ENCODE peak calls at places on chromosomes 11 and 22, in ten cellular contexts. F is transverse colon; Z is ovary; A is GM23338; V is brain microvascular endothelial cell; E is naive thymus-derived CD4-positive, alpha-beta T cell; W is lung; G is CD8-positive, alpha-beta memory T cell; R is left ventricle myocardium inferior; P is colonic mucosa. U is an unnamed sample.

GRCh38 chr22:46045459-46046298 is 68.7 kb upstream of the WNT7B start:
- DNase-seq in W (no peak), P (no peak), A (no peak), V (no peak), R (peak), F (peak), G (peak), E (no peak), Z (peak), U (peak)

GRCh38 chr11:94245121-94245520 is 59.3 kb upstream of the IZUMO1R start:
- DNase-seq in G (no peak), P (no peak), V (no peak), Z (no peak), W (no peak), R (no peak), E (no peak), A (no peak), F (no peak), U (no peak)

GRCh38 chr11:2675540-2675939 is 24.3 kb downstream of the KCNQ1OT1 start:
- DNase-seq in W (no peak), F (no peak), P (no peak), A (no peak), R (no peak), Z (no peak), E (no peak), G (no peak), V (no peak), U (peak)

GRCh38 chr22:22877523-22878210 is 9.9 kb upstream of the IGLL5 start:
- DNase-seq in V (peak), G (peak), W (no peak), Z (peak), R (peak), F (peak), P (peak), A (peak), E (peak), U (no peak)

GRCh38 chr22:44057411-44057987 is 33.4 kb downstream of the PARVB start:
- DNase-seq in R (peak), E (no peak), W (no peak), V (no peak), A (no peak), G (no peak), F (peak), Z (peak), P (peak), U (no peak)

GRCh38 chr22:36332623-36333331 is 55.0 kb downstream of the MYH9 start:
- DNase-seq in A (no peak), R (no peak), G (peak), E (no peak), W (no peak), Z (no peak), F (peak), P (peak), V (peak), U (no peak)

GRCh38 chr11:98194611-98195010 is 826.1 kb upstream of the CNTN5 start:
- DNase-seq in A (no peak), R (no peak), V (peak), W (no peak), P (no peak), Z (no peak), G (no peak), E (no peak), F (no peak), U (no peak)

GRCh38 chr11:64854534-64855502 is 10.4 kb upstream of the CDC42BPG start:
- DNase-seq in W (peak), P (peak), R (peak), V (peak), G (peak), Z (peak), F (peak), A (no peak), E (no peak), U (no peak)

GRCh38 chr22:22037740-22038139 is 55.2 kb upstream of the TOP3B start:
- DNase-seq in A (no peak), W (no peak), V (peak), F (no peak), P (no peak), Z (no peak), R (no peak), G (no peak), E (no peak), U (no peak)

GRCh38 chr11:118530180-118530682 is 761 bp upstream of the TMEM25 start:
- DNase-seq in Z (no peak), G (no peak), F (peak), W (no peak), V (no peak), A (no peak), P (peak), E (no peak), R (no peak), U (no peak)

GRCh38 chr11:133078591-133079179 is 453.6 kb downstream of the OPCML start:
- DNase-seq in P (no peak), V (peak), F (peak), Z (no peak), A (peak), W (no peak), E (no peak), R (no peak), G (no peak), U (peak)

GRCh38 chr11:122882189-122882808 is at the start of gene JHY:
- DNase-seq in F (no peak), R (no peak), V (no peak), A (peak), E (no peak), W (no peak), Z (no peak), P (no peak), G (no peak), U (no peak)

GRCh38 chr22:48098243-48098935 is 1335.9 kb downstream of the TBC1D22A start:
- DNase-seq in G (peak), E (no peak), R (no peak), Z (no peak), V (no peak), P (no peak), F (no peak), A (no peak), W (no peak), U (no peak)

GRCh38 chr11:36619502-36619901 is 21.5 kb upstream of the RAG2 start:
- DNase-seq in W (no peak), E (no peak), P (no peak), A (no peak), Z (no peak), V (no peak), G (no peak), R (no peak), F (no peak), U (no peak)

GRCh38 chr11:32920570-32920969 is 28.0 kb downstream of the QSER1 start:
- DNase-seq in A (no peak), V (no peak), W (no peak), Z (no peak), R (no peak), E (no peak), G (no peak), P (no peak), F (no peak), U (no peak)

GRCh38 chr11:124026498-124026897 is at the start of gene OR10G8:
- DNase-seq in E (no peak), W (no peak), G (no peak), R (no peak), F (no peak), Z (no peak), P (no peak), V (no peak), A (no peak), U (no peak)

GRCh38 chr22:38789606-38790005 is 4.3 kb downstream of the DNAL4 start:
- DNase-seq in E (no peak), R (no peak), F (no peak), Z (no peak), W (no peak), G (no peak), P (no peak), A (no peak), V (no peak), U (no peak)

GRCh38 chr22:38795569-38795968 is 1.6 kb upstream of the DNAL4 start:
- DNase-seq in Z (no peak), G (no peak), P (no peak), E (no peak), W (no peak), R (no peak), V (no peak), A (no peak), F (no peak), U (no peak)

GRCh38 chr22:38793721-38794466 is at the start of gene DNAL4:
- DNase-seq in Z (peak), G (peak), R (peak), E (peak), W (peak), V (peak), P (peak), A (peak), F (peak), U (peak)

GRCh38 chr22:38796262-38796957 is 2.5 kb upstream of the DNAL4 start:
- DNase-seq in F (no peak), P (no peak), G (no peak), R (no peak), Z (no peak), W (no peak), A (no peak), V (no peak), E (no peak), U (no peak)

DNA sequence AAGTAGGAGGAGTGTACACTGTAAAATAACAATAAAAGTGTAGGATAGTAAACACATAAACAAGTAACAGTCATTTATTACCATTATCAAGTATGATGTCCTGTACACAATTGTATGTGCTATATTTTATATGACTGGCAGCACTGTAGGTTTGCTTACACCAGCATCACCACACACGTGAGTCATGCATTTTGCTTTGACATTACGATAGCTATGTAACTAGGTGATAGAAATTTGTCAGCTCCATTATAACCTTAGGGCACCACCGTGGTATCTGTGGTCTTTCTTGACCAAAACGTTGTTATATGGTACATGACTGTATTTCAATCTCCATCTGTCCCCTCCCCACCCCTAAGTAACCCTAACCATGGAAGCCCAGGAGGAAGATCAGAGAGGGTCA is 1.1 kb downstream of the DNAL4 start:
- DNase-seq in F (no peak), E (no peak), R (no peak), P (no peak), W (no peak), Z (no peak), G (no peak), A (no peak), V (peak), U (no peak)
- H3K4me3 ChIP-seq in F (no peak), E (no peak), R (peak), P (peak), W (no peak), Z (peak), G (no peak), A (peak), V (peak), U (peak)

GRCh38 chr11:70637949-70638598 is 239.7 kb downstream of the CTTN start:
- DNase-seq in W (no peak), P (no peak), A (no peak), V (no peak), E (no peak), G (no peak), R (no peak), Z (no peak), F (no peak), U (no peak)
- H3K27ac ChIP-seq in W (no peak), P (no peak), A (peak), V (no peak), E (no peak), G (no peak), R (no peak), Z (no peak), F (no peak), U (peak)

GRCh38 chr11:115501504-115501894 is 2.7 kb downstream of the CADM1 start:
- DNase-seq in R (no peak), F (no peak), Z (no peak), V (no peak), A (no peak), G (no peak), P (no peak), W (no peak), E (no peak), U (no peak)
- H3K4me3 ChIP-seq in R (peak), F (no peak), Z (no peak), V (no peak), A (peak), G (no peak), P (no peak), W (no peak), E (no peak), U (peak)

GRCh38 chr11:63609971-63610580 is 4.2 kb downstream of the PLAAT3 start:
- DNase-seq in A (no peak), E (no peak), F (no peak), Z (peak), W (no peak), R (no peak), G (no peak), P (no peak), V (no peak), U (no peak)

GRCh38 chr11:63610604-63611394 is 3.4 kb downstream of the PLAAT3 start:
- DNase-seq in W (no peak), Z (peak), P (no peak), E (no peak), R (no peak), F (no peak), V (peak), A (peak), G (no peak), U (no peak)

GRCh38 chr11:63611395-63611747 is 2.9 kb downstream of the PLAAT3 start:
- DNase-seq in W (no peak), F (no peak), G (no peak), V (no peak), Z (no peak), E (no peak), A (no peak), P (no peak), R (no peak), U (no peak)

GRCh38 chr11:63608353-63609345 is 5.6 kb downstream of the PLAAT3 start:
- DNase-seq in V (peak), R (no peak), E (no peak), F (no peak), A (no peak), P (no peak), W (no peak), Z (no peak), G (no peak), U (no peak)

DNA sequence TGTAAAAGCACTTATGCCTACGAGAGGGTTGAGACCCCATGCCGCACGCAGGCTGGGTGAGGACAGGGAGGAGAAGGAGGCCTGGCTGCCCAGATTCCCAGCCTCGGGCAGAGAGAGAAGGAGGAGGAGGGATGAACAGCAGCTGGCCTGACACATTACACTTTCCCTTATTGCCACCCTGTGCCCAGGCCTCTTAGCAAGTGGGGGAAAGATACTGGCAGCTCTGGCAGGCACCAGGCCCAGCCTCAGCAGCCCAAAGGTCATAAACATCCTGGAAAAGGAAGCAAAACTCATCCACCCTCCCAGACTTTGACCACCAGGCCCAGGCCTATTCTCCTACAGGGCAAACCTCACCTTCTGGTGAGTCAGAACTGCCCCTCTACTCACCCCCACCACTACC is 4.7 kb downstream of the PLAAT3 start:
- DNase-seq in G (no peak), Z (peak), E (no peak), A (no peak), V (no peak), W (no peak), P (peak), R (peak), F (peak), U (peak)
- H3K27ac ChIP-seq in G (no peak), Z (peak), E (no peak), A (peak), V (no peak), W (peak), P (peak), R (peak), F (peak), U (peak)

GRCh38 chr11:63574856-63575602 is 11.8 kb upstream of the PLAAT2 start:
- DNase-seq in F (no peak), Z (peak), W (no peak), V (no peak), R (peak), E (no peak), A (no peak), G (no peak), P (peak), U (no peak)
- H3K4me3 ChIP-seq in F (peak), Z (peak), W (no peak), V (peak), R (peak), E (peak), A (no peak), G (peak), P (peak), U (no peak)

GRCh38 chr11:79436911-79437273 is 3.9 kb downstream of the TENM4 start:
- DNase-seq in W (no peak), A (peak), F (no peak), Z (no peak), G (no peak), P (no peak), E (no peak), R (no peak), V (no peak), U (no peak)
- H3K27ac ChIP-seq in W (no peak), A (no peak), F (peak), Z (peak), G (no peak), P (no peak), E (no peak), R (no peak), V (no peak), U (no peak)

GRCh38 chr11:1574256-1575242 is 2.5 kb upstream of the DUSP8 start:
- DNase-seq in V (no peak), A (peak), W (no peak), R (peak), P (peak), G (peak), Z (peak), E (peak), F (peak), U (peak)
- H3K4me3 ChIP-seq in V (no peak), A (peak), W (no peak), R (peak), P (peak), G (peak), Z (peak), E (peak), F (peak), U (peak)

GRCh38 chr22:18101536-18101935 is 9.1 kb upstream of the TUBA8 start:
- DNase-seq in R (no peak), V (no peak), A (no peak), F (no peak), Z (no peak), E (no peak), W (no peak), P (no peak), G (no peak), U (no peak)
- H3K27ac ChIP-seq in R (no peak), V (no peak), A (no peak), F (no peak), Z (no peak), E (no peak), W (no peak), P (no peak), G (no peak), U (no peak)

GRCh38 chr11:10678106-10678505 is 15.4 kb downstream of the IRAG1 start:
- DNase-seq in R (no peak), P (no peak), A (no peak), G (no peak), V (no peak), F (no peak), Z (no peak), E (no peak), W (no peak), U (no peak)

GRCh38 chr11:10673476-10674062 is 20.0 kb downstream of the IRAG1 start:
- DNase-seq in E (no peak), G (no peak), P (no peak), R (no peak), V (no peak), Z (no peak), F (no peak), W (no peak), A (no peak), U (no peak)

GRCh38 chr11:10674991-10675440 is 18.5 kb downstream of the IRAG1 start:
- DNase-seq in G (no peak), P (no peak), V (no peak), R (peak), Z (no peak), W (no peak), A (peak), F (no peak), E (no peak), U (peak)

GRCh38 chr11:10670099-10670498 is 23.5 kb downstream of the IRAG1 start:
- DNase-seq in A (no peak), E (no peak), F (no peak), W (no peak), R (no peak), P (no peak), V (no peak), Z (no peak), G (no peak), U (no peak)

DNA sequence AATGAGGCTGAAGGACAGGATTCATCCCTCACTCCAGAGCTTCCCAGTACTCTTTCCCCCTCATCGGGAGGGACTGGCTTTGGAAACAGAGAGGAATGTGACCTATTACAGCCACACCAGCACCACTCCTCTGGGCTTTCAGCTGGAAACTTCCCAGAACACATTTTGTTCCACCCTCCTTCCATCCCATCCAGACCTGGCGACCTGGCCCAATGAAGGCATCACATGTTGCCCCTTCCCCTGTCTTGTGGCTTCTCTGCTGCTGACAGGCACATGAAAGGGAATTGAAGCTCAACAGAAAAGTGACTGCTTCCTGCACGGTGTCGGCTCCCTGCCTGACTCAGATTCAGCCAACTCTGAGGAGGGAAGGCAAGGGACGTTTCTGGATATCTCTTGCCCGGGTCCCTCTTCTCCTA is 19.1 kb downstream of the IRAG1 start:
- DNase-seq in V (no peak), W (no peak), G (no peak), R (no peak), F (no peak), Z (no peak), P (no peak), E (no peak), A (no peak), U (no peak)
- H3K4me3 ChIP-seq in V (no peak), W (no peak), G (no peak), R (peak), F (no peak), Z (no peak), P (no peak), E (no peak), A (no peak), U (no peak)

U was measured in dorsolateral prefrontal cortex.